ENCODE peak calls at places on chromosomes 7 and 10, in eight cellular contexts. One of them, this sample, is unnamed. For H3K36me3, the result is how much of the 10 kb centered on the place peaks cover.

GRCh38 chr10:24762161-24762924 is 38.7 kb upstream of the ARHGAP21 start:
- DNase-seq in colonic mucosa: no peak
- DNase-seq in psoas muscle: no peak
- DNase-seq in CD4-positive, CD25-positive, alpha-beta regulatory T cell: no peak
- DNase-seq in neural progenitor cell: no peak
- DNase-seq in CD8-positive, alpha-beta memory T cell: no peak
- DNase-seq in PC-3: peak
- DNase-seq in tibial artery: no peak
- DNase-seq in this sample: no peak

GRCh38 chr7:94396044-94396443 is 1.3 kb downstream of the COL1A2 start:
- DNase-seq in colonic mucosa: no peak
- DNase-seq in psoas muscle: no peak
- DNase-seq in CD4-positive, CD25-positive, alpha-beta regulatory T cell: no peak
- DNase-seq in neural progenitor cell: peak
- DNase-seq in CD8-positive, alpha-beta memory T cell: no peak
- DNase-seq in PC-3: no peak
- DNase-seq in tibial artery: no peak
- DNase-seq in this sample: no peak

GRCh38 chr10:95214369-95214768 is 20.3 kb downstream of the ACSM6 start:
- DNase-seq in colonic mucosa: no peak
- DNase-seq in psoas muscle: no peak
- DNase-seq in CD4-positive, CD25-positive, alpha-beta regulatory T cell: no peak
- DNase-seq in neural progenitor cell: no peak
- DNase-seq in CD8-positive, alpha-beta memory T cell: no peak
- DNase-seq in PC-3: peak
- DNase-seq in tibial artery: no peak
- DNase-seq in this sample: no peak

GRCh38 chr10:10007972-10008371 is 1009.7 kb upstream of the CELF2 start:
- DNase-seq in colonic mucosa: no peak
- DNase-seq in psoas muscle: no peak
- DNase-seq in CD4-positive, CD25-positive, alpha-beta regulatory T cell: no peak
- DNase-seq in neural progenitor cell: no peak
- DNase-seq in CD8-positive, alpha-beta memory T cell: no peak
- DNase-seq in PC-3: no peak
- DNase-seq in tibial artery: no peak
- DNase-seq in this sample: no peak

GRCh38 chr10:90969148-90969547 is 48.3 kb upstream of the ANKRD1 start:
- DNase-seq in colonic mucosa: no peak
- DNase-seq in psoas muscle: no peak
- DNase-seq in CD4-positive, CD25-positive, alpha-beta regulatory T cell: no peak
- DNase-seq in neural progenitor cell: no peak
- DNase-seq in CD8-positive, alpha-beta memory T cell: no peak
- DNase-seq in PC-3: peak
- DNase-seq in tibial artery: no peak
- DNase-seq in this sample: no peak

GRCh38 chr7:2037301-2037804 is 195.4 kb downstream of the MAD1L1 start:
- DNase-seq in colonic mucosa: no peak
- DNase-seq in psoas muscle: peak
- DNase-seq in CD4-positive, CD25-positive, alpha-beta regulatory T cell: peak
- DNase-seq in neural progenitor cell: no peak
- DNase-seq in CD8-positive, alpha-beta memory T cell: peak
- DNase-seq in PC-3: no peak
- DNase-seq in tibial artery: peak
- DNase-seq in this sample: peak

GRCh38 chr10:125550362-125550761 is 132.6 kb downstream of the TEX36 start:
- DNase-seq in colonic mucosa: no peak
- DNase-seq in psoas muscle: no peak
- DNase-seq in CD4-positive, CD25-positive, alpha-beta regulatory T cell: no peak
- DNase-seq in neural progenitor cell: no peak
- DNase-seq in CD8-positive, alpha-beta memory T cell: no peak
- DNase-seq in PC-3: peak
- DNase-seq in tibial artery: no peak
- DNase-seq in this sample: no peak

GRCh38 chr10:119543814-119544642 is 1.5 kb upstream of the RGS10 start:
- DNase-seq in colonic mucosa: peak
- DNase-seq in psoas muscle: no peak
- DNase-seq in CD4-positive, CD25-positive, alpha-beta regulatory T cell: no peak
- DNase-seq in neural progenitor cell: peak
- DNase-seq in CD8-positive, alpha-beta memory T cell: no peak
- DNase-seq in PC-3: no peak
- DNase-seq in tibial artery: no peak
- DNase-seq in this sample: no peak

GRCh38 chr7:45689011-45689796 is 115.0 kb downstream of the ADCY1 start:
- DNase-seq in colonic mucosa: peak
- DNase-seq in psoas muscle: no peak
- DNase-seq in CD4-positive, CD25-positive, alpha-beta regulatory T cell: no peak
- DNase-seq in neural progenitor cell: no peak
- DNase-seq in CD8-positive, alpha-beta memory T cell: no peak
- DNase-seq in PC-3: peak
- DNase-seq in tibial artery: peak
- DNase-seq in this sample: no peak

GRCh38 chr7:100352984-100353684 is 4.8 kb upstream of the PILRB start:
- DNase-seq in colonic mucosa: no peak
- DNase-seq in psoas muscle: no peak
- DNase-seq in CD4-positive, CD25-positive, alpha-beta regulatory T cell: no peak
- DNase-seq in neural progenitor cell: no peak
- DNase-seq in CD8-positive, alpha-beta memory T cell: no peak
- DNase-seq in PC-3: no peak
- DNase-seq in tibial artery: no peak
- DNase-seq in this sample: no peak
- H3K36me3 ChIP-seq in colonic mucosa: under half
- H3K36me3 ChIP-seq in psoas muscle: under half
- H3K36me3 ChIP-seq in CD4-positive, CD25-positive, alpha-beta regulatory T cell: under half
- H3K36me3 ChIP-seq in neural progenitor cell: under half
- H3K36me3 ChIP-seq in CD8-positive, alpha-beta memory T cell: under half
- H3K36me3 ChIP-seq in PC-3: under half
- H3K36me3 ChIP-seq in tibial artery: half or more
- H3K36me3 ChIP-seq in this sample: half or more

DNA sequence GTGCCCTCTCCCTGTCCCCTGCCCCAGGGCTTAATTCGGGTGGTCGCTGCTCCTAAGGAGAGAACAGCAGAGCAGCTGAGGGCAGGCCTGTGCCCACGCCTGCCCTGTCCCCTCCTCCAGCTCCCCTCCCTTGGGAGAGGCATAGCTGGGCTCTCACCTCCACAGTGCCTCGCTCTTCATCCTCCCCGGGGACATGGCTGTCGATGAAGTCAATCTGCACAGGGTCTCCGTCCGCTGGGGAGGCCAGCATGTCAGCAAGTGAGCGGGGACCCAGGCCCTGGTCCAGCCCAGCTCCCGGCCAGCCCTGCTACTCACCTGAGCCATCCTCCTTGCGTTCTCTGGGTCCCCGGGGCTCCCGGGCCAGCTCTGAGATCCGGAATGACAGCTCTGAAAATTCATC is 3.8 kb upstream of the SAP25 start:
- DNase-seq in colonic mucosa: no peak
- DNase-seq in psoas muscle: no peak
- DNase-seq in CD4-positive, CD25-positive, alpha-beta regulatory T cell: no peak
- DNase-seq in neural progenitor cell: no peak
- DNase-seq in CD8-positive, alpha-beta memory T cell: no peak
- DNase-seq in PC-3: no peak
- DNase-seq in tibial artery: no peak
- DNase-seq in this sample: no peak
- H3K36me3 ChIP-seq in colonic mucosa: under half
- H3K36me3 ChIP-seq in psoas muscle: under half
- H3K36me3 ChIP-seq in CD4-positive, CD25-positive, alpha-beta regulatory T cell: half or more
- H3K36me3 ChIP-seq in neural progenitor cell: under half
- H3K36me3 ChIP-seq in CD8-positive, alpha-beta memory T cell: half or more
- H3K36me3 ChIP-seq in PC-3: under half
- H3K36me3 ChIP-seq in tibial artery: half or more
- H3K36me3 ChIP-seq in this sample: half or more

GRCh38 chr7:70182516-70182915 is 584.2 kb downstream of the AUTS2 start:
- DNase-seq in colonic mucosa: no peak
- DNase-seq in psoas muscle: no peak
- DNase-seq in CD4-positive, CD25-positive, alpha-beta regulatory T cell: no peak
- DNase-seq in neural progenitor cell: no peak
- DNase-seq in CD8-positive, alpha-beta memory T cell: no peak
- DNase-seq in PC-3: no peak
- DNase-seq in tibial artery: no peak
- DNase-seq in this sample: no peak
- H3K36me3 ChIP-seq in colonic mucosa: under half
- H3K36me3 ChIP-seq in psoas muscle: under half
- H3K36me3 ChIP-seq in CD4-positive, CD25-positive, alpha-beta regulatory T cell: under half
- H3K36me3 ChIP-seq in neural progenitor cell: under half
- H3K36me3 ChIP-seq in CD8-positive, alpha-beta memory T cell: under half
- H3K36me3 ChIP-seq in PC-3: under half
- H3K36me3 ChIP-seq in tibial artery: under half
- H3K36me3 ChIP-seq in this sample: under half

GRCh38 chr10:97529685-97530465 is 31.2 kb downstream of the UBTD1 start:
- DNase-seq in colonic mucosa: no peak
- DNase-seq in psoas muscle: no peak
- DNase-seq in CD4-positive, CD25-positive, alpha-beta regulatory T cell: no peak
- DNase-seq in neural progenitor cell: no peak
- DNase-seq in CD8-positive, alpha-beta memory T cell: no peak
- DNase-seq in PC-3: no peak
- DNase-seq in tibial artery: no peak
- DNase-seq in this sample: no peak
- H3K36me3 ChIP-seq in colonic mucosa: under half
- H3K36me3 ChIP-seq in psoas muscle: under half
- H3K36me3 ChIP-seq in CD4-positive, CD25-positive, alpha-beta regulatory T cell: under half
- H3K36me3 ChIP-seq in neural progenitor cell: under half
- H3K36me3 ChIP-seq in CD8-positive, alpha-beta memory T cell: under half
- H3K36me3 ChIP-seq in PC-3: under half
- H3K36me3 ChIP-seq in tibial artery: under half
- H3K36me3 ChIP-seq in this sample: under half

DNA sequence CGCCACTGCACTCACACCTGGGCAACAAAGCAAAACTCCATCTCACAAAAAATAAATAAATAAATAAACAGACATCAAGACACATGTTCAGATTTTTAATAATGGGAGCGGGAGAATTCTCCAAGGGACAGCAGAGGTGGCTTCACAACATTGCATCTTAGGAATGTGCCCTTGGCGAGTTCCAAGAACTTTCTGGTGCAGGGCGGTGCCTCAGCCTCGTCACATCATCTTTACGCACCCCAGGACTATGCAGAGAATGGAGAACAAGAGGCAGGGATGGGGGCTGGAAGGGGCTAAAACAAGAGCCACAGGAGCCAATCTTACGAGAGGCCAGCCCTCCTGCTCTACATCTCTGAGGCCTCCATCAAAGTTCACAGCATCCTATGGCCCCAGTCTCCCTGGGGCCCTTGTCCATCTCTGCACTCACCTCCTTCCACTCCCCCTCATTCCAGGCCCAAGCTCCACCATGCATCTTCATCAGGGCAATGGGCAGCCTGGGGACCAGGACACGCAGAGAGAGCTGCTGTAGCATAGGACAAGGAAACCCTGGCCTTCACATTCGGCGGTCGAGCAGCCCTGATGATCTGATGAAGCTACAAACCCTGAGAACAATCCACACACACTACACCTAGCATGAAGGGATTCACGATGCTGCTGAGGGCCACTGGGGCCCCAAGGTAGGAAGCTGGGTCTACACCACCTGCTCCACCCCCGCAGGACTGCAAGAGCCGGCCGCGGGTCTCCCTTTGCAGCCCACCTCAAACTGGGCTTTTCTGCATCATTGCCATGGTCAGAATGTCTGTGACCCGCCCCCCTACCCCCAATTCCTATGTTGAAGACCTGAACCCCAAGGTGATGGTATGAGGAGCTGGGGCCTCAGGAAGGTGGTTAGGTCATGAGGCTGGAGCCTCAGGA is 22.3 kb downstream of the TNS3 start:
- DNase-seq in colonic mucosa: no peak
- DNase-seq in psoas muscle: no peak
- DNase-seq in CD4-positive, CD25-positive, alpha-beta regulatory T cell: no peak
- DNase-seq in neural progenitor cell: no peak
- DNase-seq in CD8-positive, alpha-beta memory T cell: no peak
- DNase-seq in PC-3: no peak
- DNase-seq in tibial artery: no peak
- DNase-seq in this sample: no peak
- H3K36me3 ChIP-seq in colonic mucosa: under half
- H3K36me3 ChIP-seq in psoas muscle: under half
- H3K36me3 ChIP-seq in CD4-positive, CD25-positive, alpha-beta regulatory T cell: under half
- H3K36me3 ChIP-seq in neural progenitor cell: under half
- H3K36me3 ChIP-seq in CD8-positive, alpha-beta memory T cell: under half
- H3K36me3 ChIP-seq in PC-3: under half
- H3K36me3 ChIP-seq in tibial artery: under half
- H3K36me3 ChIP-seq in this sample: under half

DNA sequence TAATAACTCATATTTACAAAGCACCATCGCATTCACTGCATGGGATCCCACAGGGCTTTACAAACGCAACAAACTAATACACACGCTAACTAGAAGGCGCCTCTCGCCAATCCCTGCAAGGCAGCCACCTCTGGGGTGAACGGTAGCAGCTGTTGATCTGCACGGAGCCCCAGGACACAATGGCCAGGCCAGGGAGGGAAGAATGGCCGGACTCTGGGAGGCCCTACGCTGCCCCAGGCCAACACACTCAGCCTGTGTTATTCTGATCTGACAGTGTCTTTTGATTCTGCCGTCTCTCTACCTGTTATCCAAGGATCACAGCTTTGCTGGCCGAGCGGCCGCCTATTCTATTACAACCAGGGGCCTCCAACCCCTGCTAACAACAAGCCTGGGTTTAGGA is 41.8 kb downstream of the HABP2 start:
- DNase-seq in colonic mucosa: no peak
- DNase-seq in psoas muscle: no peak
- DNase-seq in CD4-positive, CD25-positive, alpha-beta regulatory T cell: no peak
- DNase-seq in neural progenitor cell: peak
- DNase-seq in CD8-positive, alpha-beta memory T cell: no peak
- DNase-seq in PC-3: no peak
- DNase-seq in tibial artery: no peak
- DNase-seq in this sample: no peak
- H3K36me3 ChIP-seq in colonic mucosa: under half
- H3K36me3 ChIP-seq in psoas muscle: under half
- H3K36me3 ChIP-seq in CD4-positive, CD25-positive, alpha-beta regulatory T cell: under half
- H3K36me3 ChIP-seq in neural progenitor cell: under half
- H3K36me3 ChIP-seq in CD8-positive, alpha-beta memory T cell: under half
- H3K36me3 ChIP-seq in PC-3: under half
- H3K36me3 ChIP-seq in tibial artery: under half
- H3K36me3 ChIP-seq in this sample: under half

GRCh38 chr7:30782690-30783089 is 11.5 kb downstream of the MINDY4 start:
- DNase-seq in colonic mucosa: no peak
- DNase-seq in psoas muscle: no peak
- DNase-seq in CD4-positive, CD25-positive, alpha-beta regulatory T cell: no peak
- DNase-seq in neural progenitor cell: no peak
- DNase-seq in CD8-positive, alpha-beta memory T cell: no peak
- DNase-seq in PC-3: no peak
- DNase-seq in tibial artery: no peak
- DNase-seq in this sample: no peak
- H3K36me3 ChIP-seq in colonic mucosa: under half
- H3K36me3 ChIP-seq in psoas muscle: under half
- H3K36me3 ChIP-seq in CD4-positive, CD25-positive, alpha-beta regulatory T cell: under half
- H3K36me3 ChIP-seq in neural progenitor cell: under half
- H3K36me3 ChIP-seq in CD8-positive, alpha-beta memory T cell: under half
- H3K36me3 ChIP-seq in PC-3: under half
- H3K36me3 ChIP-seq in tibial artery: half or more
- H3K36me3 ChIP-seq in this sample: under half

GRCh38 chr7:158912406-158912805 is 56.0 kb downstream of the DYNC2I1 start:
- DNase-seq in colonic mucosa: no peak
- DNase-seq in psoas muscle: no peak
- DNase-seq in CD4-positive, CD25-positive, alpha-beta regulatory T cell: no peak
- DNase-seq in neural progenitor cell: no peak
- DNase-seq in CD8-positive, alpha-beta memory T cell: no peak
- DNase-seq in PC-3: no peak
- DNase-seq in tibial artery: no peak
- DNase-seq in this sample: no peak

GRCh38 chr7:158919686-158920085 is 63.3 kb downstream of the DYNC2I1 start:
- DNase-seq in colonic mucosa: no peak
- DNase-seq in psoas muscle: no peak
- DNase-seq in CD4-positive, CD25-positive, alpha-beta regulatory T cell: no peak
- DNase-seq in neural progenitor cell: no peak
- DNase-seq in CD8-positive, alpha-beta memory T cell: no peak
- DNase-seq in PC-3: no peak
- DNase-seq in tibial artery: no peak
- DNase-seq in this sample: no peak

GRCh38 chr7:158917818-158918217 is 61.5 kb downstream of the DYNC2I1 start:
- DNase-seq in colonic mucosa: no peak
- DNase-seq in psoas muscle: no peak
- DNase-seq in CD4-positive, CD25-positive, alpha-beta regulatory T cell: no peak
- DNase-seq in neural progenitor cell: no peak
- DNase-seq in CD8-positive, alpha-beta memory T cell: no peak
- DNase-seq in PC-3: no peak
- DNase-seq in tibial artery: no peak
- DNase-seq in this sample: no peak
- H3K36me3 ChIP-seq in colonic mucosa: under half
- H3K36me3 ChIP-seq in psoas muscle: under half
- H3K36me3 ChIP-seq in CD4-positive, CD25-positive, alpha-beta regulatory T cell: under half
- H3K36me3 ChIP-seq in neural progenitor cell: under half
- H3K36me3 ChIP-seq in CD8-positive, alpha-beta memory T cell: under half
- H3K36me3 ChIP-seq in PC-3: under half
- H3K36me3 ChIP-seq in tibial artery: half or more
- H3K36me3 ChIP-seq in this sample: under half

This sample was measured in effector memory CD4-positive, alpha-beta T cell.